ENCODE peak calls at places on chromosome 19, in four cellular contexts. S is heart left ventricle; R is CD4-positive, CD25-positive, alpha-beta regulatory T cell; K is mesendoderm. J is an unnamed sample. For H3K36me3 and H3K27me3, the result is how much of the 10 kb centered on the place peaks cover.

GRCh38 chr19:34733266-34733825 is 697 bp upstream of the ZNF181 start:
- DNase-seq in R (no peak), S (peak), K (peak), J (no peak)

GRCh38 chr19:54684537-54684936 is 21.8 kb downstream of the LILRB4 start:
- DNase-seq in K (peak), S (no peak), R (no peak), J (no peak)

GRCh38 chr19:15317392-15318011 is 14.8 kb downstream of the BRD4 start:
- DNase-seq in K (no peak), S (no peak), R (no peak), J (no peak)

GRCh38 chr19:17706750-17707181 is 12.5 kb upstream of the MAP1S start:
- DNase-seq in K (peak), R (no peak), S (peak), J (no peak)

GRCh38 chr19:54162241-54162805 is 2.8 kb upstream of the LENG1 start:
- DNase-seq in K (peak), R (peak), S (peak), J (no peak)

GRCh38 chr19:46456930-46457329 is 14.4 kb downstream of the PNMA8A start:
- DNase-seq in R (no peak), S (no peak), K (no peak), J (no peak)

GRCh38 chr19:8161135-8161646 is 11.8 kb upstream of the FBN3 start:
- DNase-seq in S (no peak), K (peak), R (no peak), J (no peak)

GRCh38 chr19:15374796-15375440 is 4.7 kb downstream of the AKAP8 start:
- DNase-seq in K (no peak), S (peak), R (no peak), J (no peak)

GRCh38 chr19:47111081-47111589 is 2.4 kb downstream of the ZC3H4 start:
- DNase-seq in R (peak), S (no peak), K (no peak), J (no peak)

GRCh38 chr19:49951806-49952474 is 9.0 kb downstream of the SIGLEC11 start:
- DNase-seq in K (no peak), R (no peak), S (no peak), J (no peak)

GRCh38 chr19:38062959-38063786 is 156.2 kb downstream of the SIPA1L3 start:
- DNase-seq in K (no peak), R (no peak), S (no peak), J (no peak)

GRCh38 chr19:14059652-14060155 is 2.2 kb downstream of the PALM3 start:
- DNase-seq in S (no peak), R (no peak), K (no peak), J (no peak)

GRCh38 chr19:28606269-28607032 is 606.5 kb downstream of the UQCRFS1 start:
- DNase-seq in R (no peak), S (no peak), K (no peak), J (no peak)

GRCh38 chr19:18832331-18833140 is 777 bp downstream of the UPF1 start:
- DNase-seq in R (no peak), K (peak), S (peak), J (no peak)

GRCh38 chr19:611506-611869 is 21.8 kb downstream of the HCN2 start:
- DNase-seq in S (no peak), K (no peak), R (peak), J (peak)

GRCh38 chr19:7360393-7360984 is 11.8 kb downstream of the ARHGEF18 start:
- DNase-seq in K (no peak), R (no peak), S (no peak), J (no peak)

GRCh38 chr19:10315335-10316214 is at the start of gene FDX2:
- DNase-seq in K (peak), S (peak), R (peak), J (no peak)

GRCh38 chr19:55451522-55452380 is 8.7 kb upstream of the SHISA7 start:
- DNase-seq in K (no peak), R (no peak), S (no peak), J (no peak)

GRCh38 chr19:5339470-5339949 is 1.1 kb downstream of the PTPRS start:
- DNase-seq in R (no peak), K (no peak), S (no peak), J (no peak)

GRCh38 chr19:17681505-17682125 is 6.5 kb downstream of the UNC13A start:
- DNase-seq in R (no peak), S (no peak), K (peak), J (no peak)

GRCh38 chr19:7618366-7618765 is 11.0 kb downstream of the XAB2 start:
- DNase-seq in R (no peak), K (no peak), S (no peak), J (no peak)

GRCh38 chr19:7685546-7686445 is 5.2 kb downstream of the TRAPPC5 start:
- DNase-seq in R (no peak), S (no peak), K (no peak), J (no peak)

GRCh38 chr19:48918071-48918470 is 15.4 kb upstream of the DHDH start:
- DNase-seq in R (no peak), S (no peak), K (no peak), J (no peak)

GRCh38 chr19:38207543-38207942 is 16.5 kb downstream of the DPF1 start:
- DNase-seq in R (no peak), S (no peak), K (no peak), J (no peak)

GRCh38 chr19:11227201-11227886 is 12.1 kb upstream of the ANGPTL8 start:
- DNase-seq in R (no peak), S (no peak), K (peak), J (no peak)

GRCh38 chr19:44551850-44552249 is 22.4 kb upstream of the CEACAM20 start:
- DNase-seq in S (no peak), R (no peak), K (no peak), J (no peak)

GRCh38 chr19:49347835-49348234 is 12.6 kb downstream of the CD37 start:
- DNase-seq in R (no peak), K (peak), S (no peak), J (no peak)

GRCh38 chr19:5996102-5996501 is 18.2 kb upstream of the RANBP3 start:
- DNase-seq in R (no peak), K (no peak), S (no peak), J (no peak)

GRCh38 chr19:21699197-21699596 is 68.2 kb downstream of the ZNF100 start:
- DNase-seq in K (peak), R (no peak), S (no peak), J (no peak)

GRCh38 chr19:42051166-42052115 is 18.6 kb downstream of the GRIK5 start:
- DNase-seq in R (no peak), S (no peak), K (no peak), J (no peak)

GRCh38 chr19:18306903-18307681 is 15.8 kb downstream of the LSM4 start:
- DNase-seq in S (no peak), K (no peak), R (no peak), J (no peak)

GRCh38 chr19:29001922-29002247 is 211.1 kb downstream of the UQCRFS1 start:
- DNase-seq in S (no peak), K (no peak), R (no peak), J (no peak)

GRCh38 chr19:41367848-41368301 is 3.9 kb upstream of the B9D2 start:
- DNase-seq in K (no peak), S (no peak), R (no peak), J (peak)

GRCh38 chr19:45952341-45952690 is 21.3 kb downstream of the NOVA2 start:
- DNase-seq in S (no peak), R (no peak), K (no peak), J (no peak)

GRCh38 chr19:17402982-17403855 is 2.2 kb downstream of the BST2 start:
- DNase-seq in S (peak), R (peak), K (peak), J (no peak)

GRCh38 chr19:41409288-41409687 is 11.7 kb downstream of the BCKDHA start:
- DNase-seq in S (peak), R (no peak), K (peak), J (peak)

GRCh38 chr19:8261347-8261746 is 46.8 kb downstream of the CD320 start:
- DNase-seq in R (no peak), S (no peak), K (no peak), J (no peak)

DNA sequence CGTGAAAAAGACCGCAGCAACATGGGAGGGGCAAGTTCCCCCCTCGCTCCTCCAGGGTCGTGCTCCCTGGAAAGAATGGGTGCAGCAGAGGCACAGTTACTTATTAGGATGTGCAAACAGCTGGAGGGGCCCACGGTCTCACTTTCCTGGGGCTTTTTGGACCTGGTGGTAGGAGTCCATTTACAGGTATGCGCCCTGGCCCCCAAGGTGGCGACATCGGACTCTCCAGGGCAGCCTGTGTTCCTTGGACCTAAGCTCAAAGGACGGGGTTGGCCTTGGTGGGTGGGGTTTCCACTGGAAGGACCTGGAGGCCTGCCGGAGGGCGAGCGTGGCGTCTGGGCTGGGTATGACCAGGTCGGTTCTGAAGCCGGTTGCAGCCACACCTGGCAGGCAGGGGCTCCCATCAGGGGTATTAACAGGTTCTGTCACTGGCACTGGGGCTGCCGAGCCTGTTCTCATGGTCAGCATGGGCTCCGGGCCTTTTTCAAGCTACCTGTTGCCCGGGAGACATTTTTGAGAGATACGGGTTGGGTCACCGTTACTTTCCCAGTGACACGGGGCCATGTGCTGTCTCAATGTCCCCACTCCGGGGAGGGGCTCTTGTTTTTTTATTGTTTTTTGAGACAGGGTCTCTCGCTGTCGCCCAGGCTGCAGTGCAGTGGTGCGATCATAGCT is 5.9 kb downstream of the ZFR2 start:
- DNase-seq in R (no peak), S (no peak), K (no peak), J (no peak)
- H3K36me3 ChIP-seq in R (under half), S (under half), K (under half), J (under half)

GRCh38 chr19:2040647-2041435 is 10.2 kb downstream of the MKNK2 start:
- DNase-seq in K (no peak), S (no peak), R (no peak), J (no peak)

GRCh38 chr19:2041686-2042484 is 9.2 kb downstream of the MKNK2 start:
- DNase-seq in S (peak), R (peak), K (peak), J (peak)

GRCh38 chr19:2039959-2040646 is 10.9 kb downstream of the MKNK2 start:
- DNase-seq in K (no peak), R (no peak), S (no peak), J (no peak)

GRCh38 chr19:2042485-2043268 is 8.4 kb downstream of the MKNK2 start:
- DNase-seq in R (no peak), S (no peak), K (no peak), J (no peak)

DNA sequence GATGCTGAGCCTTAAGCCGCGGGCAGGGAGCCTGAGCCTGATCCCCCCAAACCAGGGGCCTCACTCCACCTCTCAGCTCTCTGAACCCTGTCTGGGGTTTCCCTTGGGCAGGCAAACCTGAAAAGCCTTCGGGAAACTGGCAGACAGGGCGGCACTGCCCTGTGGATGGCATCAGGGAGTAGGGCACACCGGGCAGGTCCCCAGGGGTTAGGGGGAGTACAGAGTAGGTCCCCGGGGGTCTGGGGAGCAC is 9.7 kb downstream of the MKNK2 start:
- DNase-seq in R (no peak), K (no peak), S (no peak), J (no peak)
- H3K4me3 ChIP-seq in R (no peak), K (no peak), S (no peak), J (peak)

DNA sequence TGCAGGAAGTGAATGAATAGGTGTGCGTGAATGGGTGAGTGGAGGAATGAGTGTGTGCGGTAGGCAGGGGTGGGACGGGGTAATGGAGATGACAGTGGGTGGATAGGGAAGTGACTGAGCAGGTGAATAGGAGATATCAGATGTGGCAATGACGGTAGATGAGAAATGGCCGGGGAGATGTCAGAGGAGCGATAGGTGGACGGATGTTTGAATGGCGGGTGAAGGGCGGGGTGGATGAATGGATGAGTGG is 1.5 kb downstream of the TTC9B start:
- DNase-seq in K (no peak), R (no peak), S (no peak), J (no peak)
- H3K27me3 ChIP-seq in K (under half), R (under half), S (under half), J (under half)

GRCh38 chr19:4095488-4095844 is 28.5 kb downstream of the MAP2K2 start:
- DNase-seq in K (no peak), S (peak), R (no peak), J (no peak)
- H3K36me3 ChIP-seq in K (under half), S (half or more), R (under half), J (under half)

DNA sequence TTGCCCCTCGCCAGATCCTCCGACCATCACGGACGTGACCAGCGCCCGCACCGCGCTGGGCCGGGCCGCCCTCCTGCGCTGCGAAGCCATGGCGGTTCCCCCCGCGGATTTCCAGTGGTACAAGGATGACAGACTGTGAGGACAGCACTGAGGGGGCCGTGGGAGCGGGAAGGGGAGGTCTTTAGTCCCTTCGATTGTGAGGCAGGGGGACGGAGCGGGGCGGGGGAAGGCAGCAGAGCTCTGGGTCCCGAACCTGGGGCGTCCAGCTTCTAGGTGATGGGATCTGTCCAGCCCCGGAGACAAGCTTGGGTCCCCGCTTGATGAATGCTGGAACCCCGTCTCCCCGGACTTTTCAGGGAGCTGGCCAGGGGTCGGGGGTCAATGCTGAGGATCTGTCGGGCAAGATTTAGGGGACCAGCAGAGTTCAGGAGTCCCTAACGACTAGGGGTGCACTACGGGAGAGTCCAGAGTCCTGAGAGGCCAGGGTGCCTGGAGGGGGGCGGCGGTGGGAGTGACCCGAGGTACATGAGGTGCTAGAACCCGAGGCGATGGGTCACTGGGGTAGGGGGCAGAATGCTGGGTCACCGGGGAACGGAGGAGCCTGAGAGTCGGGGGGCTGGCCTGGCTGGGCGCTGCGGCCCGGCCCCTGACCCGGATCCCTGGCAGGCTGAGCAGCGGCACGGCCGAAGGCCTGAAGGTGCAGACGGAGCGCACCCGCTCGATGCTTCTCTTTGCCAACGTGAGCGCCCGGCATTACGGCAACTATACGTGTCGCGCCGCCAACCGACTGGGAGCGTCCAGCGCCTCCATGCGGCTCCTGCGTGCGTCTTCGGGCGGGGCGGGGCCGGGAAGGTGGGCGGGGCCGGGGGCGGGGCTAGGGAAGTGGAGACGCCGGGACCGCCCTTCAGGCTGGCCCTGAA is 14.6 kb downstream of the VSIG10L start:
- DNase-seq in R (peak), S (peak), K (peak), J (no peak)
- H3K4me3 ChIP-seq in R (no peak), S (peak), K (no peak), J (no peak)